ENCODE peak calls at places on chromosomes 1 and 21, in eight cellular contexts. One of them, this sample, is unnamed.

GRCh38 chr21:26949830-26950229 is 17.1 kb downstream of the ADAMTS5 start:
- DNase-seq in HCT116: no peak
- DNase-seq in CD4-positive, alpha-beta memory T cell: no peak
- DNase-seq in lower lobe of right lung: no peak
- DNase-seq in OCI-LY7: no peak
- DNase-seq in tibial artery: no peak
- DNase-seq in IMR-90: no peak
- DNase-seq in CD8-positive, alpha-beta memory T cell: no peak
- DNase-seq in this sample: no peak

GRCh38 chr1:226371049-226371694 is 36.7 kb downstream of the PARP1 start:
- DNase-seq in IMR-90: no peak
- DNase-seq in OCI-LY7: peak; percentile 79
- DNase-seq in HCT116: no peak
- DNase-seq in CD8-positive, alpha-beta memory T cell: no peak
- DNase-seq in tibial artery: no peak
- DNase-seq in lower lobe of right lung: no peak
- DNase-seq in CD4-positive, alpha-beta memory T cell: no peak
- DNase-seq in this sample: no peak

GRCh38 chr1:244304156-244304555 is 147.6 kb downstream of the ADSS2 start:
- DNase-seq in tibial artery: no peak
- DNase-seq in IMR-90: no peak
- DNase-seq in HCT116: no peak
- DNase-seq in OCI-LY7: no peak
- DNase-seq in CD4-positive, alpha-beta memory T cell: no peak
- DNase-seq in CD8-positive, alpha-beta memory T cell: no peak
- DNase-seq in lower lobe of right lung: no peak
- DNase-seq in this sample: no peak

GRCh38 chr1:150444232-150444631 is 43.0 kb upstream of the TARS2 start:
- DNase-seq in lower lobe of right lung: no peak
- DNase-seq in CD8-positive, alpha-beta memory T cell: no peak
- DNase-seq in CD4-positive, alpha-beta memory T cell: no peak
- DNase-seq in IMR-90: no peak
- DNase-seq in tibial artery: no peak
- DNase-seq in HCT116: no peak
- DNase-seq in OCI-LY7: no peak
- DNase-seq in this sample: no peak

GRCh38 chr1:160416369-160416768 is 16.0 kb downstream of the VANGL2 start:
- DNase-seq in CD4-positive, alpha-beta memory T cell: no peak
- DNase-seq in IMR-90: peak; percentile 31
- DNase-seq in OCI-LY7: no peak
- DNase-seq in CD8-positive, alpha-beta memory T cell: no peak
- DNase-seq in lower lobe of right lung: no peak
- DNase-seq in HCT116: peak; percentile 36
- DNase-seq in tibial artery: no peak
- DNase-seq in this sample: no peak

GRCh38 chr21:39388038-39388810 is 39.3 kb upstream of the HMGN1 start:
- DNase-seq in HCT116: peak; percentile 64
- DNase-seq in CD4-positive, alpha-beta memory T cell: peak; percentile 83
- DNase-seq in IMR-90: peak; percentile 77
- DNase-seq in tibial artery: peak; percentile 93
- DNase-seq in lower lobe of right lung: peak; percentile 95
- DNase-seq in OCI-LY7: peak; percentile 84
- DNase-seq in CD8-positive, alpha-beta memory T cell: peak; percentile 86
- DNase-seq in this sample: peak; percentile 93

GRCh38 chr1:104795931-104796330 is 1046.2 kb downstream of the AMY1C start:
- DNase-seq in CD8-positive, alpha-beta memory T cell: no peak
- DNase-seq in IMR-90: no peak
- DNase-seq in HCT116: no peak
- DNase-seq in tibial artery: no peak
- DNase-seq in lower lobe of right lung: no peak
- DNase-seq in CD4-positive, alpha-beta memory T cell: no peak
- DNase-seq in OCI-LY7: no peak
- DNase-seq in this sample: no peak

GRCh38 chr1:156755527-156755950 is 4.1 kb upstream of the HDGF start:
- DNase-seq in HCT116: no peak
- DNase-seq in CD8-positive, alpha-beta memory T cell: no peak
- DNase-seq in lower lobe of right lung: no peak
- DNase-seq in IMR-90: no peak
- DNase-seq in CD4-positive, alpha-beta memory T cell: no peak
- DNase-seq in OCI-LY7: no peak
- DNase-seq in tibial artery: peak; percentile 5
- DNase-seq in this sample: no peak

GRCh38 chr1:99465176-99465900 is 180.6 kb upstream of the PALMD start:
- DNase-seq in HCT116: no peak
- DNase-seq in CD4-positive, alpha-beta memory T cell: no peak
- DNase-seq in CD8-positive, alpha-beta memory T cell: no peak
- DNase-seq in IMR-90: peak; percentile 90
- DNase-seq in OCI-LY7: no peak
- DNase-seq in lower lobe of right lung: no peak
- DNase-seq in tibial artery: no peak
- DNase-seq in this sample: no peak

GRCh38 chr1:43619314-43619790 is 30.6 kb upstream of the KDM4A start:
- DNase-seq in CD8-positive, alpha-beta memory T cell: no peak
- DNase-seq in HCT116: no peak
- DNase-seq in lower lobe of right lung: peak; percentile 41
- DNase-seq in OCI-LY7: no peak
- DNase-seq in CD4-positive, alpha-beta memory T cell: no peak
- DNase-seq in tibial artery: no peak
- DNase-seq in IMR-90: no peak
- DNase-seq in this sample: no peak

GRCh38 chr1:181676269-181676668 is 193.0 kb downstream of the CACNA1E start:
- DNase-seq in CD8-positive, alpha-beta memory T cell: no peak
- DNase-seq in tibial artery: no peak
- DNase-seq in OCI-LY7: peak; percentile 29
- DNase-seq in HCT116: peak; percentile 13
- DNase-seq in lower lobe of right lung: no peak
- DNase-seq in IMR-90: peak; percentile 4
- DNase-seq in CD4-positive, alpha-beta memory T cell: no peak
- DNase-seq in this sample: no peak

GRCh38 chr1:171877711-171878110 is 36.4 kb downstream of the DNM3 start:
- DNase-seq in CD8-positive, alpha-beta memory T cell: no peak
- DNase-seq in CD4-positive, alpha-beta memory T cell: no peak
- DNase-seq in lower lobe of right lung: no peak
- DNase-seq in OCI-LY7: no peak
- DNase-seq in HCT116: no peak
- DNase-seq in tibial artery: no peak
- DNase-seq in IMR-90: no peak
- DNase-seq in this sample: no peak

GRCh38 chr21:38858429-38859205 is 52.9 kb downstream of the ETS2 start:
- DNase-seq in tibial artery: no peak
- DNase-seq in HCT116: no peak
- DNase-seq in IMR-90: peak; percentile 25
- DNase-seq in OCI-LY7: no peak
- DNase-seq in CD4-positive, alpha-beta memory T cell: no peak
- DNase-seq in CD8-positive, alpha-beta memory T cell: no peak
- DNase-seq in lower lobe of right lung: no peak
- DNase-seq in this sample: no peak

GRCh38 chr1:24913274-24913604 is 16.8 kb downstream of the RUNX3 start:
- DNase-seq in HCT116: no peak
- DNase-seq in CD4-positive, alpha-beta memory T cell: no peak
- DNase-seq in lower lobe of right lung: no peak
- DNase-seq in tibial artery: no peak
- DNase-seq in OCI-LY7: no peak
- DNase-seq in CD8-positive, alpha-beta memory T cell: no peak
- DNase-seq in IMR-90: no peak
- DNase-seq in this sample: no peak

GRCh38 chr1:70790232-70790923 is 257.2 kb downstream of the PTGER3 start:
- DNase-seq in tibial artery: no peak
- DNase-seq in lower lobe of right lung: no peak
- DNase-seq in IMR-90: no peak
- DNase-seq in CD8-positive, alpha-beta memory T cell: no peak
- DNase-seq in CD4-positive, alpha-beta memory T cell: no peak
- DNase-seq in HCT116: no peak
- DNase-seq in OCI-LY7: no peak
- DNase-seq in this sample: no peak

GRCh38 chr1:183936791-183937190 is 100.7 kb downstream of the COLGALT2 start:
- DNase-seq in CD8-positive, alpha-beta memory T cell: no peak
- DNase-seq in tibial artery: no peak
- DNase-seq in OCI-LY7: no peak
- DNase-seq in IMR-90: no peak
- DNase-seq in CD4-positive, alpha-beta memory T cell: no peak
- DNase-seq in HCT116: no peak
- DNase-seq in lower lobe of right lung: no peak
- DNase-seq in this sample: no peak

GRCh38 chr1:6260433-6260934 is 414 bp downstream of the GPR153 start:
- DNase-seq in tibial artery: no peak
- DNase-seq in CD4-positive, alpha-beta memory T cell: no peak
- DNase-seq in lower lobe of right lung: no peak
- DNase-seq in HCT116: no peak
- DNase-seq in OCI-LY7: no peak
- DNase-seq in CD8-positive, alpha-beta memory T cell: peak; percentile 12
- DNase-seq in IMR-90: no peak
- DNase-seq in this sample: peak; percentile 41

GRCh38 chr1:6799499-6799898 is 14.2 kb downstream of the CAMTA1 start:
- DNase-seq in OCI-LY7: no peak
- DNase-seq in CD4-positive, alpha-beta memory T cell: no peak
- DNase-seq in CD8-positive, alpha-beta memory T cell: no peak
- DNase-seq in lower lobe of right lung: no peak
- DNase-seq in tibial artery: no peak
- DNase-seq in IMR-90: peak; percentile 37
- DNase-seq in HCT116: no peak
- DNase-seq in this sample: no peak

GRCh38 chr1:21553116-21553926 is 44.1 kb downstream of the ALPL start:
- DNase-seq in CD4-positive, alpha-beta memory T cell: no peak
- DNase-seq in CD8-positive, alpha-beta memory T cell: no peak
- DNase-seq in OCI-LY7: no peak
- DNase-seq in tibial artery: no peak
- DNase-seq in IMR-90: peak; percentile 89
- DNase-seq in lower lobe of right lung: no peak
- DNase-seq in HCT116: no peak
- DNase-seq in this sample: no peak

GRCh38 chr1:155277896-155278688 is 829 bp downstream of the HCN3 start:
- DNase-seq in tibial artery: peak; percentile 75
- DNase-seq in OCI-LY7: peak; percentile 75
- DNase-seq in IMR-90: peak; percentile 15
- DNase-seq in lower lobe of right lung: peak; percentile 72
- DNase-seq in CD8-positive, alpha-beta memory T cell: peak; percentile 75
- DNase-seq in CD4-positive, alpha-beta memory T cell: peak; percentile 70
- DNase-seq in HCT116: no peak
- DNase-seq in this sample: peak; percentile 50

GRCh38 chr1:204251926-204252689 is 38.3 kb upstream of the GOLT1A start:
- DNase-seq in CD8-positive, alpha-beta memory T cell: no peak
- DNase-seq in CD4-positive, alpha-beta memory T cell: no peak
- DNase-seq in OCI-LY7: no peak
- DNase-seq in tibial artery: no peak
- DNase-seq in IMR-90: no peak
- DNase-seq in lower lobe of right lung: no peak
- DNase-seq in HCT116: no peak
- DNase-seq in this sample: no peak
- H3K27ac ChIP-seq in CD8-positive, alpha-beta memory T cell: no peak overlapping the region
- H3K27ac ChIP-seq in CD4-positive, alpha-beta memory T cell: no peak overlapping the region
- H3K27ac ChIP-seq in OCI-LY7: no peak overlapping the region
- H3K27ac ChIP-seq in tibial artery: peak overlapping the region; percentile 38
- H3K27ac ChIP-seq in IMR-90: no peak overlapping the region
- H3K27ac ChIP-seq in lower lobe of right lung: no peak overlapping the region
- H3K27ac ChIP-seq in HCT116: no peak overlapping the region
- H3K27ac ChIP-seq in this sample: no peak overlapping the region

DNA sequence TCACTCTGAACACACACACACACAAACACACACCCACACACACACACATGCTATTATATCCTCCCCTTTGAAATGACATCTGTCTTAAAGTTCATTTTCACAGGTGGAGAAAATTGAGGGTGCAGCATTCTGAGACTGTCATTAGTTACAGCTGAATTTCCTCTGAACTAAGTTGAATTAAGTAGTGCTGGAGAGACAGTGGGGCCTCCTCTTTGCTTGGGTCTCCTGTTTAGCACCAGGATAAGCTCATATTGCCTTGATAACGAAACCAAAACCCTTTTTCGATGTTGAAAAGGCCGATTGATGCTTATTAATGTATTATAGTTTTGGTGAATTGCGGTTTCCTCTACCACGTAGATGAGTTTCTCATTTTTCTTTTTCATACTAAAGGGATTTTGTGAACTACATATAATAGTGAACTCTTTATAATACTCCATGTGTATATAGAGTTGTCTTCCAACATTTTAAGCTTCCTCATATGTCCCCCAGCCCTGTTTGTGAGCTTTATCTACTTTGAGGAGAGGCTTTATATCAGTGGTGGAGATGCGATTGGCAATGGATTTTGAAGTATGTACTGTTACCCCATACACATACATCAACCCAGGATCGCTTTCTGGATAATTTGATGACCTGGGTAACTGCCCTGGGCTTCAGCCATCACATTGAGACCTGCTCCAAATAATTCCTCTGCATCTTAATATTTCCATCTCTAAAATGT is 17.4 kb downstream of the DYNLT5 start:
- DNase-seq in CD4-positive, alpha-beta memory T cell: peak; percentile 43
- DNase-seq in IMR-90: no peak
- DNase-seq in CD8-positive, alpha-beta memory T cell: no peak
- DNase-seq in lower lobe of right lung: no peak
- DNase-seq in OCI-LY7: peak; percentile 92
- DNase-seq in HCT116: no peak
- DNase-seq in tibial artery: no peak
- DNase-seq in this sample: no peak
- H3K4me1 ChIP-seq in CD4-positive, alpha-beta memory T cell: peaks cover 22% of the 10 kb centered on the region
- H3K4me1 ChIP-seq in IMR-90: no peaks in the 10 kb centered on the region
- H3K4me1 ChIP-seq in CD8-positive, alpha-beta memory T cell: peaks cover 13% of the 10 kb centered on the region
- H3K4me1 ChIP-seq in lower lobe of right lung: no peaks in the 10 kb centered on the region
- H3K4me1 ChIP-seq in OCI-LY7: peaks cover 84% of the 10 kb centered on the region
- H3K4me1 ChIP-seq in HCT116: peaks cover 2% of the 10 kb centered on the region
- H3K4me1 ChIP-seq in tibial artery: no peaks in the 10 kb centered on the region
- H3K4me1 ChIP-seq in this sample: no peaks in the 10 kb centered on the region

DNA sequence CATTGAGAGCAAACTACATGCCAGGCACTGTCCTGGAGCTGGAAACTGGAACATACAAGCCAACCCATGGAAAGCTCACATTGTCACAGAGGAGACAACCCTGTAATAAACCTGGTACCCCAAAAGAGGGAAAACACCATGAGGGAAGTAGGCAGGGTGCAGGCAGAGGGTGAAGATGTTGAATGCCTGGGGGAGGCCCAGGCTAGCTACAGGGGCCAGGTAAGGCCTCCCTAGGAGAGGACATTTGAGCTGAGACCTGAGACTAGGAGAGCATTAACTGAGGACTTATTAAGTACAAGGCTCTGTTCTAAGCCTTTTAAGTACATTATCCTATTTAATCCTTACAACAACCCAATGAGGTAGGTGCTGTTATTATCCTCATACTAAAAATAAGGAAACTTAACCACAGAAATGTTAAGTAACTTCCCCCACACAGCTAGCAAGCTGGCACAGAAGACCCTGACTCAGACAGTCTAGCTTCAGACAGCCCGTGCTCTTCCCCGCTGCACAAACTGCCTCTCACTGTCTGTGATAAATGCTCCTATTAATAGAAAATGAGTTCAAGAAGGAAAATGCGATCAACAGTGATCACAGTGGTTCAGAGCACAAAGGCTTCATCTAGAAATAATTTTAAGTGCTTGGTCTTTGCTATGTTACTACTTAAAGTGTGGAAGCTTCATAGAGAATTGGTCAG is 41.8 kb downstream of the ZNF281 start:
- DNase-seq in CD4-positive, alpha-beta memory T cell: no peak
- DNase-seq in IMR-90: peak; percentile 85
- DNase-seq in OCI-LY7: no peak
- DNase-seq in HCT116: no peak
- DNase-seq in tibial artery: no peak
- DNase-seq in CD8-positive, alpha-beta memory T cell: no peak
- DNase-seq in lower lobe of right lung: no peak
- DNase-seq in this sample: no peak
- H3K27ac ChIP-seq in CD4-positive, alpha-beta memory T cell: no peak overlapping the region
- H3K27ac ChIP-seq in IMR-90: no peak overlapping the region
- H3K27ac ChIP-seq in OCI-LY7: no peak overlapping the region
- H3K27ac ChIP-seq in HCT116: no peak overlapping the region
- H3K27ac ChIP-seq in tibial artery: no peak overlapping the region
- H3K27ac ChIP-seq in CD8-positive, alpha-beta memory T cell: no peak overlapping the region
- H3K27ac ChIP-seq in lower lobe of right lung: no peak overlapping the region
- H3K27ac ChIP-seq in this sample: peak overlapping the region; percentile 14

GRCh38 chr1:1437033-1437903 is 1.8 kb downstream of the VWA1 start:
- DNase-seq in OCI-LY7: no peak
- DNase-seq in IMR-90: no peak
- DNase-seq in lower lobe of right lung: no peak
- DNase-seq in tibial artery: no peak
- DNase-seq in HCT116: no peak
- DNase-seq in CD8-positive, alpha-beta memory T cell: no peak
- DNase-seq in CD4-positive, alpha-beta memory T cell: no peak
- DNase-seq in this sample: no peak
- H3K4me1 ChIP-seq in OCI-LY7: no peaks in the 10 kb centered on the region
- H3K4me1 ChIP-seq in IMR-90: peaks cover 10% of the 10 kb centered on the region
- H3K4me1 ChIP-seq in lower lobe of right lung: peaks cover 79% of the 10 kb centered on the region
- H3K4me1 ChIP-seq in tibial artery: no peaks in the 10 kb centered on the region
- H3K4me1 ChIP-seq in HCT116: peaks cover 59% of the 10 kb centered on the region
- H3K4me1 ChIP-seq in CD8-positive, alpha-beta memory T cell: peaks cover 14% of the 10 kb centered on the region
- H3K4me1 ChIP-seq in CD4-positive, alpha-beta memory T cell: peaks cover 7% of the 10 kb centered on the region
- H3K4me1 ChIP-seq in this sample: peaks cover 69% of the 10 kb centered on the region